ENCODE peak calls at places on chromosomes 11 and 22, in four cellular contexts. L is T-helper 9 cell, Y is coronary artery, A is GM04503. U is an unnamed sample.

GRCh38 chr11:33172996-33173395 is 11.7 kb upstream of the CSTF3 start:
- DNase-seq in A (no peak), L (no peak), Y (no peak), U (no peak)

GRCh38 chr22:50342651-50343540 is at the start of gene PPP6R2:
- DNase-seq in L (peak; percentile 91), A (no peak), Y (peak; percentile 82), U (peak; percentile 94)

GRCh38 chr11:86486261-86487030 is 111.8 kb downstream of the CCDC81 start:
- DNase-seq in A (no peak), L (no peak), Y (no peak), U (no peak)

GRCh38 chr11:12031856-12032526 is 23.6 kb upstream of the DKK3 start:
- DNase-seq in L (no peak), A (no peak), Y (no peak), U (no peak)

GRCh38 chr11:46363455-46363920 is 16.2 kb downstream of the DGKZ start:
- DNase-seq in L (no peak), Y (no peak), A (no peak), U (no peak)

GRCh38 chr11:1131033-1131911 is 26.5 kb upstream of the MUC5AC start:
- DNase-seq in L (no peak), A (no peak), Y (peak; percentile 67), U (peak; percentile 66)

GRCh38 chr11:35786918-35787557 is 124.5 kb downstream of the TRIM44 start:
- DNase-seq in A (peak; percentile 47), Y (no peak), L (no peak), U (no peak)

GRCh38 chr11:1481861-1482441 is 4.6 kb downstream of the MOB2 start:
- DNase-seq in A (no peak), Y (no peak), L (no peak), U (no peak)

GRCh38 chr11:38460901-38461300 is 1862.9 kb upstream of the RAG2 start:
- DNase-seq in L (no peak), Y (no peak), A (no peak), U (no peak)

GRCh38 chr11:69360606-69361005 is 66.7 kb downstream of the MYEOV start:
- DNase-seq in A (no peak), Y (peak; percentile 65), L (no peak), U (peak; percentile 33)

GRCh38 chr22:17774928-17775675 is 833 bp upstream of the BID start:
- DNase-seq in L (no peak), A (no peak), Y (no peak), U (no peak)

GRCh38 chr11:59607703-59608454 is 7.7 kb downstream of the OSBP start:
- DNase-seq in A (no peak), L (no peak), Y (no peak), U (no peak)

GRCh38 chr11:65204646-65205601 is 23.2 kb downstream of the CAPN1 start:
- DNase-seq in A (no peak), L (peak; percentile 41), Y (no peak), U (peak; percentile 77)